ENCODE peak calls at places on chromosome 20, in nine cellular contexts. E, B, K, F, Z, V, J, P and T are unnamed samples.

GRCh38 chr20:2234788-2235187 is 61.0 kb upstream of the TGM3 start:
- DNase-seq in F (no peak), J (no peak), B (peak), E (no peak), Z (no peak), V (no peak), K (no peak), P (no peak), T (no peak)

GRCh38 chr20:59122377-59122932 is 41.2 kb upstream of the ZNF831 start:
- DNase-seq in E (no peak), F (no peak), V (no peak), Z (no peak), K (no peak), J (peak), P (no peak), B (no peak), T (no peak)

GRCh38 chr20:4263011-4263410 is 247.7 kb upstream of the RNF24 start:
- DNase-seq in J (no peak), V (no peak), B (no peak), E (no peak), F (no peak), Z (no peak), P (no peak), K (no peak), T (no peak)

GRCh38 chr20:12057778-12058177 is 140.1 kb downstream of the BTBD3 start:
- DNase-seq in Z (no peak), E (no peak), J (no peak), P (no peak), V (no peak), K (no peak), F (no peak), B (no peak), T (no peak)

GRCh38 chr20:11267131-11267761 is 593.4 kb upstream of the JAG1 start:
- DNase-seq in F (peak), V (peak), B (peak), Z (peak), P (no peak), K (no peak), J (no peak), E (peak), T (peak)

GRCh38 chr20:54154439-54154838 is 19.3 kb downstream of the CYP24A1 start:
- DNase-seq in E (no peak), K (no peak), F (no peak), B (no peak), P (no peak), Z (no peak), J (no peak), V (no peak), T (no peak)

GRCh38 chr20:38581013-38581412 is at the start of gene ADIG:
- DNase-seq in E (no peak), V (no peak), Z (peak), K (peak), F (no peak), B (no peak), J (no peak), P (no peak), T (no peak)

GRCh38 chr20:34881689-34882088 is 5.3 kb downstream of the ACSS2 start:
- DNase-seq in F (no peak), V (no peak), K (no peak), P (no peak), E (no peak), B (no peak), Z (no peak), J (no peak), T (no peak)

GRCh38 chr20:11159728-11160127 is 485.9 kb upstream of the JAG1 start:
- DNase-seq in J (no peak), P (no peak), Z (no peak), E (no peak), V (no peak), F (no peak), B (peak), K (peak), T (no peak)

GRCh38 chr20:59047938-59048680 is 5.5 kb upstream of the PRELID3B start:
- DNase-seq in Z (peak), V (no peak), J (no peak), E (no peak), B (peak), F (no peak), P (no peak), K (no peak), T (peak)

GRCh38 chr20:24694157-24694726 is 224.8 kb downstream of the SYNDIG1 start:
- DNase-seq in F (no peak), P (no peak), Z (no peak), K (no peak), J (no peak), V (no peak), E (no peak), B (no peak), T (no peak)

GRCh38 chr20:39117486-39117885 is 155.3 kb downstream of the DHX35 start:
- DNase-seq in J (no peak), K (no peak), Z (peak), F (no peak), P (no peak), B (peak), V (peak), E (peak), T (peak)

GRCh38 chr20:60851826-60852704 is 400.0 kb upstream of the CDH4 start:
- DNase-seq in Z (no peak), V (no peak), J (peak), B (no peak), F (no peak), E (no peak), P (no peak), K (no peak), T (no peak)

GRCh38 chr20:48207505-48207904 is 422.2 kb upstream of the SULF2 start:
- DNase-seq in J (no peak), V (no peak), K (no peak), B (no peak), E (no peak), P (no peak), Z (no peak), F (no peak), T (no peak)

GRCh38 chr20:53003420-53003819 is 31.3 kb downstream of the TSHZ2 start:
- DNase-seq in E (no peak), P (no peak), K (no peak), J (no peak), V (no peak), Z (no peak), F (no peak), B (peak), T (no peak)

GRCh38 chr20:18101125-18101820 is 36.4 kb upstream of the KAT14 start:
- DNase-seq in Z (no peak), F (no peak), K (no peak), E (no peak), B (no peak), V (no peak), J (no peak), P (no peak), T (no peak)

GRCh38 chr20:7392551-7392950 is 547.7 kb downstream of the HAO1 start:
- DNase-seq in F (no peak), K (no peak), V (no peak), P (no peak), J (no peak), E (no peak), B (peak), Z (no peak), T (no peak)

GRCh38 chr20:14866841-14867514 is 529.6 kb upstream of the FLRT3 start:
- DNase-seq in E (no peak), J (no peak), Z (no peak), K (no peak), V (no peak), F (no peak), B (no peak), P (no peak), T (no peak)

GRCh38 chr20:5065489-5066383 is 54.0 kb downstream of the PCNA start:
- DNase-seq in J (no peak), P (no peak), F (peak), Z (peak), E (peak), K (no peak), B (peak), V (peak), T (peak)

GRCh38 chr20:20237093-20237959 is 130.6 kb upstream of the INSM1 start:
- DNase-seq in P (peak), V (peak), B (peak), Z (peak), E (peak), F (peak), J (peak), K (no peak), T (no peak)

GRCh38 chr20:6212903-6213302 is 90.1 kb upstream of the FERMT1 start:
- DNase-seq in Z (no peak), F (no peak), K (no peak), E (no peak), J (no peak), B (no peak), V (no peak), P (no peak), T (no peak)

GRCh38 chr20:25281541-25281991 is 33.7 kb downstream of the PYGB start:
- DNase-seq in Z (no peak), E (no peak), K (no peak), J (peak), P (no peak), B (no peak), F (no peak), V (no peak), T (no peak)

GRCh38 chr20:46253391-46253790 is 54.9 kb downstream of the CDH22 start:
- DNase-seq in F (peak), B (no peak), J (no peak), K (no peak), P (no peak), E (peak), V (peak), Z (peak), T (no peak)

GRCh38 chr20:38308047-38308438 is 4.1 kb downstream of the BPI start:
- DNase-seq in K (no peak), P (no peak), V (no peak), E (no peak), F (no peak), J (no peak), Z (no peak), B (no peak), T (no peak)

GRCh38 chr20:25015986-25016385 is 23.4 kb upstream of the APMAP start:
- DNase-seq in E (no peak), K (no peak), B (no peak), P (no peak), Z (no peak), F (no peak), V (no peak), J (no peak), T (no peak)

GRCh38 chr20:2874456-2874855 is 1.2 kb downstream of the PTPRA start:
- DNase-seq in E (no peak), P (no peak), Z (peak), J (peak), F (no peak), V (no peak), K (no peak), B (no peak), T (no peak)

GRCh38 chr20:35866446-35867202 is 87.7 kb downstream of the SCAND1 start:
- DNase-seq in P (no peak), Z (no peak), E (no peak), B (peak), F (no peak), J (no peak), V (no peak), K (no peak), T (no peak)

GRCh38 chr20:62239278-62239879 is 1.1 kb downstream of the OSBPL2 start:
- DNase-seq in F (no peak), K (no peak), P (no peak), J (no peak), V (peak), Z (no peak), B (no peak), E (no peak), T (no peak)

GRCh38 chr20:48999890-49000870 is 45.9 kb upstream of the CSE1L start:
- DNase-seq in K (no peak), Z (no peak), B (peak), P (no peak), F (no peak), V (peak), E (no peak), J (no peak), T (peak)

GRCh38 chr20:48797275-48797825 is 30.4 kb downstream of the PREX1 start:
- DNase-seq in V (peak), K (peak), F (no peak), B (no peak), E (no peak), Z (no peak), J (no peak), P (no peak), T (no peak)

GRCh38 chr20:24672181-24672880 is 202.9 kb downstream of the SYNDIG1 start:
- DNase-seq in V (no peak), P (no peak), F (no peak), Z (peak), E (no peak), B (peak), J (no peak), K (no peak), T (no peak)

GRCh38 chr20:24917797-24918578 is 31.1 kb upstream of the CST7 start:
- DNase-seq in J (peak), F (peak), E (peak), Z (peak), V (peak), K (peak), B (peak), P (peak), T (no peak)

GRCh38 chr20:18138639-18139583 is 1.2 kb downstream of the KAT14 start:
- DNase-seq in F (no peak), K (no peak), B (no peak), J (peak), P (no peak), E (no peak), V (peak), Z (no peak), T (no peak)

GRCh38 chr20:1437222-1437904 is 29.3 kb downstream of the NSFL1C start:
- DNase-seq in K (peak), P (peak), E (peak), B (peak), J (peak), F (peak), V (peak), Z (peak), T (peak)

GRCh38 chr20:21159658-21160380 is 33.9 kb downstream of the KIZ start:
- DNase-seq in P (no peak), J (peak), E (no peak), V (no peak), B (no peak), Z (peak), K (no peak), F (no peak), T (no peak)

GRCh38 chr20:61572312-61572711 is 320.3 kb downstream of the CDH4 start:
- DNase-seq in P (no peak), B (no peak), F (no peak), E (no peak), J (no peak), K (no peak), V (no peak), Z (no peak), T (no peak)

GRCh38 chr20:46814366-46815232 is 80.0 kb upstream of the EYA2 start:
- DNase-seq in J (no peak), V (no peak), Z (peak), E (peak), F (peak), B (peak), P (no peak), K (no peak), T (peak)

GRCh38 chr20:23032679-23033078 is 2.4 kb upstream of the SSTR4 start:
- DNase-seq in B (no peak), Z (no peak), F (no peak), J (no peak), P (no peak), K (no peak), E (no peak), V (no peak), T (no peak)
- H3K27ac ChIP-seq in B (no peak), Z (no peak), F (no peak), J (no peak), P (no peak), K (no peak), E (no peak), V (no peak), T (no peak)

GRCh38 chr20:37238426-37238825 is 23.2 kb downstream of the GHRH start:
- DNase-seq in P (no peak), J (no peak), B (peak), K (no peak), V (no peak), F (no peak), Z (no peak), E (no peak), T (no peak)
- H3K27ac ChIP-seq in P (no peak), J (no peak), B (no peak), K (no peak), V (no peak), F (no peak), Z (no peak), E (no peak), T (no peak)

DNA sequence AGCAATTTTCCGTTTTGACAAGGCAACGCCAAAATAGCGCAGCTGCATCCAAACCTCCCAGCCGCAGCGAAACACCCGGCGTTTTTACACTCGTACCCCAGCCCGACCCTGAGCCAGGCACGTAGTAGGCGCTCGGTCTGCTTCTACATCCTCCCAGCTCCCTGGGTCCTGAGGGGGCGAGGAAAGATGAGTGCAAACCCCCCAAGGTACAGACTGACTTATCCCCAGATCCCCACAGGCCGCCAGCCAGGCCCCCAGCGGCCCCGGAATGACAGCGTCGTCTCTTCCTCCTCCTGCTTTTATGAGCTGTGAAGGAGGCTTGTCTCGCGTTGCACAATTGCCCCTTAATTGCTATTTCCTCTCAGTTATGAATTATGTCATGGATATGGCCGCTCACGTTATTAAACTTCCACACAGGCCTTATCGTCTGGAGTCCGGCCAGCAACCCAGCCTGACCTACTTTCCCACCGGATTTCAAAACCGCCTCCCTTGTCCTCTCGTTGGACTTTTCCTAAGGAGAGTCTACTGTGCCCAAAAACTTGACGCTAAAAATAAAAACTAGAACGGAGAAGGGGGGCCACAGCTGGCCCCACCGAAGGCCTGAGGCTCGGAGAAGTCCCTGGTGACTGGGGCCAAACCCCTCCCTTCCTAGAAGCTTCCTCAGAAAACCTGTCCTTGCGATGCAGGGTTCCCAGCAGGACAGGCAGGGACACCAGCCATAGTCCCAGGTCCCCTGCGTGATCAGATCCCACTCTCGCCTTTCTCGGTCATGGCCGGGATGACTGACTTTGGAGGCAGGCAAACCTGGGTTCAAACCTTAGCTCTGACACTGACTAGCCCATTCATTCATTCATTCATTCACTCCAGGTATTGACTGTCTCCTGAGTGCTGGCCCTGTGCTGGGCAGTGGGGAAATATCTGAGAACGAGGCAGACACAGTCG is 130.9 kb upstream of the PTPN1 start:
- DNase-seq in Z (no peak), B (peak), E (no peak), V (peak), F (no peak), K (no peak), P (no peak), J (no peak), T (no peak)
- H3K27ac ChIP-seq in Z (peak), B (peak), E (no peak), V (peak), F (no peak), K (no peak), P (no peak), J (no peak), T (no peak)

GRCh38 chr20:57695012-57695411 is 14.8 kb downstream of the PMEPA1 start:
- DNase-seq in K (no peak), B (peak), Z (peak), V (no peak), F (peak), J (no peak), E (peak), P (no peak), T (peak)
- H3K27ac ChIP-seq in K (no peak), B (no peak), Z (peak), V (no peak), F (peak), J (no peak), E (no peak), P (no peak), T (peak)

GRCh38 chr20:32885952-32886351 is 27.2 kb downstream of the EFCAB8 start:
- DNase-seq in B (no peak), E (no peak), K (no peak), P (no peak), V (no peak), F (no peak), Z (no peak), J (no peak), T (no peak)
- H3K27ac ChIP-seq in B (no peak), E (no peak), K (no peak), P (no peak), V (no peak), F (no peak), Z (no peak), J (no peak), T (no peak)

GRCh38 chr20:32451340-32451681 is 93.2 kb downstream of the ASXL1 start:
- DNase-seq in E (no peak), B (no peak), K (no peak), Z (no peak), P (no peak), V (no peak), J (no peak), F (no peak), T (no peak)
- H3K27ac ChIP-seq in E (no peak), B (no peak), K (peak), Z (no peak), P (no peak), V (no peak), J (no peak), F (no peak), T (no peak)